ENCODE peak calls at places on chromosomes 1 and 21, in five cellular contexts. J, D, X, V and U are unnamed samples.
A peak's percentile ranks its signal among the peaks of the same experiment; 100 is the strongest.

GRCh38 chr1:3151456-3151855 is 82.5 kb downstream of the PRDM16 start:
- DNase-seq in X (no peak), J (no peak), D (no peak), V (no peak), U (no peak)

GRCh38 chr1:46408356-46409062 is 14.4 kb downstream of the FAAH start:
- DNase-seq in V (no peak), J (no peak), X (no peak), D (no peak), U (no peak)

GRCh38 chr1:201766117-201766863 is 62.7 kb upstream of the IPO9 start:
- DNase-seq in J (no peak), X (peak; percentile 18), V (no peak), D (no peak), U (no peak)

GRCh38 chr1:204846546-204846945 is 24.1 kb upstream of the NFASC start:
- DNase-seq in J (peak; percentile 97), X (no peak), V (no peak), D (no peak), U (peak; percentile 12)

GRCh38 chr1:228152918-228153258 is 3.2 kb downstream of the GJC2 start:
- DNase-seq in J (no peak), V (no peak), X (no peak), D (no peak), U (no peak)

GRCh38 chr1:156838972-156839371 is 19.9 kb downstream of the INSRR start:
- DNase-seq in J (no peak), D (no peak), V (peak; percentile 59), X (no peak), U (no peak)

GRCh38 chr1:28508435-28508754 is 2.6 kb downstream of the RCC1 start:
- DNase-seq in D (no peak), X (no peak), V (no peak), J (no peak), U (no peak)

GRCh38 chr1:18116777-18117176 is 9.2 kb downstream of the IGSF21 start:
- DNase-seq in X (no peak), V (no peak), J (no peak), D (no peak), U (no peak)

GRCh38 chr1:114803001-114803400 is 22.5 kb upstream of the SIKE1 start:
- DNase-seq in J (no peak), V (no peak), D (no peak), X (no peak), U (no peak)

GRCh38 chr1:109315288-109315687 is 8.5 kb upstream of the MYBPHL start:
- DNase-seq in D (no peak), J (no peak), X (no peak), V (no peak), U (no peak)

GRCh38 chr21:17709266-17709611 is 96.5 kb upstream of the BTG3 start:
- DNase-seq in V (no peak), X (no peak), D (no peak), J (no peak), U (no peak)